ENCODE peak calls at places on chromosomes 12 and 14, in five cellular contexts. One of them, this sample, is unnamed.

GRCh38 chr12:110022980-110023633 is 23.9 kb downstream of the ANKRD13A start:
- DNase-seq in brain microvascular endothelial cell: no peak
- DNase-seq in A549: no peak
- DNase-seq in AG04450: peak; percentile 82
- DNase-seq in epithelial cell of esophagus: peak; percentile 27
- DNase-seq in this sample: no peak

GRCh38 chr12:50772470-50772869 is 8.6 kb downstream of the ATF1 start:
- DNase-seq in brain microvascular endothelial cell: no peak
- DNase-seq in A549: no peak
- DNase-seq in AG04450: no peak
- DNase-seq in epithelial cell of esophagus: no peak
- DNase-seq in this sample: no peak

GRCh38 chr12:58765076-58765475 is 155.2 kb downstream of the LRIG3 start:
- DNase-seq in epithelial cell of esophagus: no peak
- DNase-seq in AG04450: no peak
- DNase-seq in A549: no peak
- DNase-seq in brain microvascular endothelial cell: no peak
- DNase-seq in this sample: no peak

GRCh38 chr12:121522962-121523361 is 57.9 kb downstream of the KDM2B start:
- DNase-seq in brain microvascular endothelial cell: no peak
- DNase-seq in A549: no peak
- DNase-seq in AG04450: no peak
- DNase-seq in epithelial cell of esophagus: no peak
- DNase-seq in this sample: no peak

GRCh38 chr12:67940780-67941243 is 48.4 kb upstream of the IFNG-AS1 start:
- DNase-seq in epithelial cell of esophagus: peak; percentile 69
- DNase-seq in A549: no peak
- DNase-seq in AG04450: peak; percentile 2
- DNase-seq in brain microvascular endothelial cell: peak; percentile 23
- DNase-seq in this sample: peak; percentile 77

GRCh38 chr12:25828188-25828587 is 130.3 kb upstream of the RASSF8 start:
- DNase-seq in epithelial cell of esophagus: no peak
- DNase-seq in brain microvascular endothelial cell: no peak
- DNase-seq in A549: no peak
- DNase-seq in AG04450: no peak
- DNase-seq in this sample: no peak

GRCh38 chr14:73863209-73863608 is 11.6 kb downstream of the PTGR2 start:
- DNase-seq in A549: no peak
- DNase-seq in AG04450: no peak
- DNase-seq in epithelial cell of esophagus: no peak
- DNase-seq in brain microvascular endothelial cell: no peak
- DNase-seq in this sample: no peak

GRCh38 chr12:26680724-26681455 is 152.1 kb downstream of the ITPR2 start:
- DNase-seq in AG04450: peak; percentile 52
- DNase-seq in brain microvascular endothelial cell: no peak
- DNase-seq in epithelial cell of esophagus: peak; percentile 19
- DNase-seq in A549: no peak
- DNase-seq in this sample: no peak

GRCh38 chr14:103125098-103126070 is 2.1 kb downstream of the TNFAIP2 start:
- DNase-seq in A549: no peak
- DNase-seq in AG04450: no peak
- DNase-seq in brain microvascular endothelial cell: no peak
- DNase-seq in epithelial cell of esophagus: no peak
- DNase-seq in this sample: no peak

GRCh38 chr14:103123128-103123633 is at the start of gene TNFAIP2:
- DNase-seq in brain microvascular endothelial cell: no peak
- DNase-seq in A549: no peak
- DNase-seq in AG04450: no peak
- DNase-seq in epithelial cell of esophagus: no peak
- DNase-seq in this sample: no peak

GRCh38 chr14:103124501-103125001 is 1.3 kb downstream of the TNFAIP2 start:
- DNase-seq in epithelial cell of esophagus: no peak
- DNase-seq in A549: no peak
- DNase-seq in brain microvascular endothelial cell: no peak
- DNase-seq in AG04450: no peak
- DNase-seq in this sample: no peak

GRCh38 chr14:103122578-103123127 is 608 bp upstream of the TNFAIP2 start:
- DNase-seq in epithelial cell of esophagus: no peak
- DNase-seq in brain microvascular endothelial cell: no peak
- DNase-seq in AG04450: no peak
- DNase-seq in A549: no peak
- DNase-seq in this sample: no peak

GRCh38 chr14:103123634-103124500 is 606 bp downstream of the TNFAIP2 start:
- DNase-seq in A549: no peak
- DNase-seq in epithelial cell of esophagus: peak; percentile 15
- DNase-seq in brain microvascular endothelial cell: no peak
- DNase-seq in AG04450: no peak
- DNase-seq in this sample: no peak
- TF ChIP-seq CTCF in A549: peak; percentile 58
- TF ChIP-seq CTCF in epithelial cell of esophagus: no peak
- TF ChIP-seq CTCF in brain microvascular endothelial cell: peak; percentile 56
- TF ChIP-seq CTCF in AG04450: peak; percentile 29
- TF ChIP-seq CTCF in this sample: peak; percentile 58

DNA sequence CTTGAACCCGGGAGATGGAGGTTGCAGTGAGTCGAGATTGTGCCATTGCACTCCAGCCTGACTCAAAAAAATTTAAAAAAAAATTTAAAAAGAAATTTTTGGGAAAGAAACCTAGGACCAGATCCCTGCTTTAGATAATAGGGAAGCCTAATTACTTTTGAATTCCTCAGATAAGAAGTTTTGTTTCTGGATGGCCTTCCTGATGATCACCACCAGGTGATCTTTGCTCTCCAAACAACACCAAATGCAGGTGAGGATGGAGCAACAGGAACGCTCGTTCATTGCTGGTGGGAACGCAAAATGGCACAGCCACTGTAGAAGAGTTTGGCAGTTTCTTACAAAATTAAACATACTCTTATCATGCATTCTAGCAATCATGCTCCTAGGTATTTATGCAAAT is 28.5 kb upstream of the KLC1 start:
- DNase-seq in epithelial cell of esophagus: no peak
- DNase-seq in brain microvascular endothelial cell: no peak
- DNase-seq in A549: no peak
- DNase-seq in AG04450: no peak
- DNase-seq in this sample: no peak
- TF ChIP-seq CTCF in epithelial cell of esophagus: no peak
- TF ChIP-seq CTCF in brain microvascular endothelial cell: no peak
- TF ChIP-seq CTCF in A549: no peak
- TF ChIP-seq CTCF in AG04450: no peak
- TF ChIP-seq CTCF in this sample: no peak

GRCh38 chr12:53336137-53336785 is at the start of gene SP7:
- DNase-seq in AG04450: no peak
- DNase-seq in A549: no peak
- DNase-seq in epithelial cell of esophagus: no peak
- DNase-seq in brain microvascular endothelial cell: no peak
- DNase-seq in this sample: no peak

GRCh38 chr12:53338916-53339315 is 2.8 kb upstream of the SP7 start:
- DNase-seq in A549: no peak
- DNase-seq in brain microvascular endothelial cell: no peak
- DNase-seq in AG04450: no peak
- DNase-seq in epithelial cell of esophagus: no peak
- DNase-seq in this sample: no peak

GRCh38 chr12:53334822-53335221 is 1.3 kb downstream of the SP7 start:
- DNase-seq in brain microvascular endothelial cell: no peak
- DNase-seq in AG04450: no peak
- DNase-seq in A549: no peak
- DNase-seq in epithelial cell of esophagus: no peak
- DNase-seq in this sample: no peak

GRCh38 chr12:53340398-53340797 is 4.2 kb upstream of the SP7 start:
- DNase-seq in AG04450: no peak
- DNase-seq in A549: no peak
- DNase-seq in epithelial cell of esophagus: no peak
- DNase-seq in brain microvascular endothelial cell: no peak
- DNase-seq in this sample: no peak

DNA sequence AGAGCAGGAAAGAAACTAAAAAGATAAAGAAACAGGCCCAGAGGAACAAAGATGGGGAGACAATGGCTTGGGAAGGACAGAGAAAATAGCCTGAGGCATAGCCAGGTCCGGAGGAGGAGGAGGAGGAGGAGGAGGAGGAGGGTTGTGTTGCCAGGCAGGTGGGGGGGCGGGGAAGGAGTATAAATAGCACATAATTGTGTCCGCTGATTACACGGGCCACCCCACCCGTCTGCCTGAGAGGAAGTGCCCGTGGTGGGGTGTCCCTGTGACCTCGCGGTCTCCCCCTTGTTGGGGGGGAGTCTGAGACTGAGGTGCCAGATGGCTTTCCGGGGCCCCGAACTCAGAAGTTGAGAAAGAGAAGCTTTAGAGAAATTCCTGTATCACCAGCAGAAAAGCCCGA is 1.8 kb upstream of the SP7 start:
- DNase-seq in epithelial cell of esophagus: no peak
- DNase-seq in AG04450: no peak
- DNase-seq in A549: no peak
- DNase-seq in brain microvascular endothelial cell: no peak
- DNase-seq in this sample: no peak
- TF ChIP-seq CTCF in epithelial cell of esophagus: no peak
- TF ChIP-seq CTCF in AG04450: no peak
- TF ChIP-seq CTCF in A549: no peak
- TF ChIP-seq CTCF in brain microvascular endothelial cell: no peak
- TF ChIP-seq CTCF in this sample: no peak

GRCh38 chr14:69079747-69080146 is 73.2 kb downstream of the DCAF5 start:
- DNase-seq in epithelial cell of esophagus: no peak
- DNase-seq in brain microvascular endothelial cell: no peak
- DNase-seq in AG04450: no peak
- DNase-seq in A549: no peak
- DNase-seq in this sample: no peak
- TF ChIP-seq CTCF in epithelial cell of esophagus: no peak
- TF ChIP-seq CTCF in brain microvascular endothelial cell: no peak
- TF ChIP-seq CTCF in AG04450: no peak
- TF ChIP-seq CTCF in A549: no peak
- TF ChIP-seq CTCF in this sample: no peak

DNA sequence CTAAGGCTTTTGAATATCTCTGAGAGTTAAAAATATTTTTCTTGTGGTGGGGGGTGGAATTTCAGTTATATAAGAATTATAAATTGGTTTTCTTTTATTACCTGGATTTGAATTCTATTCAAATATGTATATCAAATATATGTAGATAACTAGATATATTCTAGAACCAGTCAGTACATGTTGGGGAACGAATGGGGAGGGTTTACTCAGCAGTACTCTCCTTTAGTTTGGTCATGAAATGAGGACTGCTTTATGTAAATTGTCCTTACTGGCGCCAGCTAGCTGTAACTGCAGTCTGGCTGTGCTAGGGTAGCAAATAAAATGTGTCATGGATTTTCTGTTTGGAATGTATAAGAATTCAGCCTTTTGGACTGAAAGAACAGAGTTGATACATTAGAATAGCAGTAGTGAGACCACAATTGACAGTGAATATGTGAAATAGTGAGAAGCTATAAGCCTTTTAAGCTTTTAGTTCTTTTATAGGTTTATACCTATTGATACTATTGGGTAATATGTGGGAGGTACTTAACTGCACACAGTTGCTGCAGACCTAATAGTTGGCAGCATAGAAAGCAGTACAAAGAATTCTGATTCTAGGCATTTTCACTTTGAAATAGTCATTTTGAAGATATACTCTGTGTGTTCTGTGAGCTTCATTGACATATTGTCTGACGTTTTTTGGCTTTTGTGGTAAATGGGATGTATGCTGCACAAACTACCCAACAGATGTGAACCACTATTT is 29.0 kb downstream of the ATF7IP start:
- DNase-seq in brain microvascular endothelial cell: peak; percentile 78
- DNase-seq in AG04450: peak; percentile 51
- DNase-seq in epithelial cell of esophagus: peak; percentile 92
- DNase-seq in A549: peak; percentile 57
- DNase-seq in this sample: peak; percentile 70
- TF ChIP-seq CTCF in brain microvascular endothelial cell: peak; percentile 26
- TF ChIP-seq CTCF in AG04450: no peak
- TF ChIP-seq CTCF in epithelial cell of esophagus: peak; percentile 23
- TF ChIP-seq CTCF in A549: no peak
- TF ChIP-seq CTCF in this sample: peak; percentile 8

GRCh38 chr14:102575479-102576428 is 16.7 kb upstream of the RCOR1 start:
- DNase-seq in A549: no peak
- DNase-seq in brain microvascular endothelial cell: no peak
- DNase-seq in AG04450: no peak
- DNase-seq in epithelial cell of esophagus: no peak
- DNase-seq in this sample: no peak
- TF ChIP-seq CTCF in A549: no peak
- TF ChIP-seq CTCF in brain microvascular endothelial cell: no peak
- TF ChIP-seq CTCF in AG04450: no peak
- TF ChIP-seq CTCF in epithelial cell of esophagus: no peak
- TF ChIP-seq CTCF in this sample: no peak

GRCh38 chr12:102917026-102917787 is at the start of gene PAH:
- DNase-seq in epithelial cell of esophagus: peak; percentile 16
- DNase-seq in AG04450: no peak
- DNase-seq in brain microvascular endothelial cell: no peak
- DNase-seq in A549: no peak
- DNase-seq in this sample: no peak
- TF ChIP-seq CTCF in epithelial cell of esophagus: peak; percentile 31
- TF ChIP-seq CTCF in AG04450: no peak
- TF ChIP-seq CTCF in brain microvascular endothelial cell: no peak
- TF ChIP-seq CTCF in A549: no peak
- TF ChIP-seq CTCF in this sample: no peak

GRCh38 chr12:93174473-93174872 is 203.3 kb upstream of the NUDT4 start:
- DNase-seq in A549: no peak
- DNase-seq in AG04450: no peak
- DNase-seq in epithelial cell of esophagus: no peak
- DNase-seq in brain microvascular endothelial cell: no peak
- DNase-seq in this sample: no peak

GRCh38 chr12:93174048-93174447 is 203.7 kb upstream of the NUDT4 start:
- DNase-seq in epithelial cell of esophagus: no peak
- DNase-seq in A549: no peak
- DNase-seq in AG04450: peak; percentile 83
- DNase-seq in brain microvascular endothelial cell: peak; percentile 69
- DNase-seq in this sample: peak; percentile 95

GRCh38 chr12:93176610-93177126 is 201.1 kb upstream of the NUDT4 start:
- DNase-seq in brain microvascular endothelial cell: no peak
- DNase-seq in epithelial cell of esophagus: no peak
- DNase-seq in A549: no peak
- DNase-seq in AG04450: no peak
- DNase-seq in this sample: no peak

GRCh38 chr12:93176166-93176565 is 201.6 kb upstream of the NUDT4 start:
- DNase-seq in brain microvascular endothelial cell: no peak
- DNase-seq in epithelial cell of esophagus: peak; percentile 31
- DNase-seq in AG04450: no peak
- DNase-seq in A549: no peak
- DNase-seq in this sample: no peak

DNA sequence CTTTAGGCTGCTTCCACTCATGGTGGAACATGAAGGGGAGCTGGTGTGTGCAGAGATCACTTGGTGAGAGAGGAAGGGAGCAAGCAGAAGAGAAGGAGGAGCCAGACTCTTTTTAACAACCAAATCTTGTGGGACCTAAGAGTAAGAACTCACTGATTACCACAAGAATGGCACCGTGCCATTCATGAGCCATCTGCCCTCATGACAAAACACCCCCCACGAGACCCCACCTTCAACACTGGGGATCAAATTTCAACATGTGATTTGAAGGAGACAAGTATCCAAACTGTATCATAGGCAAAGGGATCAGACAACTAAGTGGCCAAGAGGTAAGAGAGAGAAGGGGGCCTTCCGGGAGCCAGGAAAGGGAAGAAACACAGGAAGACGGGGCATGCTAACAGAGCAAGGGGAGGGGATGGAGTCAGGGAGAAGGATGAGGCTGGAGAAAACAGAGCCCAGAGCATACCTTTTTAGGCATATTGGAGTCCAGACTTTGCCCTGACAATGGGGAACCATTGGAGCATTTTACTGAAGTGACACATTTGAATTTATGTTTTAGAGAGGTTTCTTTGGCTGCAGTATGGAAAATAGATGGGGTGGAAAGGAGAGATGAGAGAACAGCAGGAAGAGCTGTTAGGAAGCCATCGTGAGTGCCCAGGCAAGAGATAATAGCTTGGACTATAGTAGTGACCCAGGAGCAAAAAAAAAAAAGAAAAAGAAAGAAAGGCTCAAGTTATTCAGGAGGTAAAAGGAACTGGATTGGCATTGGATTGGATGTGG is 204.4 kb upstream of the NUDT4 start:
- DNase-seq in AG04450: no peak
- DNase-seq in brain microvascular endothelial cell: no peak
- DNase-seq in A549: no peak
- DNase-seq in epithelial cell of esophagus: no peak
- DNase-seq in this sample: no peak
- TF ChIP-seq CTCF in AG04450: no peak
- TF ChIP-seq CTCF in brain microvascular endothelial cell: no peak
- TF ChIP-seq CTCF in A549: no peak
- TF ChIP-seq CTCF in epithelial cell of esophagus: no peak
- TF ChIP-seq CTCF in this sample: no peak